ENCODE peak calls at places on chromosomes 13 and 19, in four cellular contexts. E is HEK293T; Z is GM03348; L is stimulated activated CD4-positive, alpha-beta T cell treated with anti-CD3 and anti-CD28 coated beads, Interleukin-2, amount 100 ng/mL, for 48 hours. G is an unnamed sample.

GRCh38 chr19:28291874-28292273 is 921.1 kb downstream of the UQCRFS1 start:
- DNase-seq in E (no peak), Z (no peak), L (no peak), G (no peak)

GRCh38 chr13:99446242-99446641 is 55.0 kb upstream of the TM9SF2 start:
- DNase-seq in L (no peak), E (no peak), Z (no peak), G (peak; percentile 38)

GRCh38 chr19:19820774-19821315 is 705 bp downstream of the ZNF506 start:
- DNase-seq in L (no peak), Z (no peak), E (no peak), G (no peak)

GRCh38 chr13:43663474-43664090 is 123.2 kb downstream of the ENOX1 start:
- DNase-seq in Z (peak; percentile 15), E (no peak), L (no peak), G (no peak)

GRCh38 chr13:30340367-30341184 is 33.2 kb upstream of the KATNAL1 start:
- DNase-seq in E (no peak), Z (peak; percentile 90), L (no peak), G (no peak)

GRCh38 chr13:110944121-110944967 is 29.5 kb upstream of the ANKRD10 start:
- DNase-seq in E (peak; percentile 24), L (peak; percentile 21), Z (peak; percentile 72), G (peak; percentile 70)

GRCh38 chr19:43956827-43957226 is 5.8 kb downstream of the ZNF221 start:
- DNase-seq in E (no peak), L (no peak), Z (no peak), G (no peak)

GRCh38 chr19:56133858-56134654 is 7.0 kb upstream of the ZNF444 start:
- DNase-seq in L (no peak), Z (no peak), E (no peak), G (no peak)

GRCh38 chr13:107020393-107020792 is 452.5 kb upstream of the ARGLU1 start:
- DNase-seq in E (no peak), L (no peak), Z (no peak), G (no peak)

GRCh38 chr19:33152178-33152577 is 20.3 kb downstream of the WDR88 start:
- DNase-seq in L (no peak), Z (no peak), E (no peak), G (no peak)

GRCh38 chr19:30441011-30441410 is 68.8 kb downstream of the ZNF536 start:
- DNase-seq in Z (no peak), E (no peak), L (no peak), G (no peak)

GRCh38 chr13:67217914-67218313 is 12.2 kb downstream of the PCDH9 start:
- DNase-seq in L (no peak), Z (no peak), E (no peak), G (no peak)

GRCh38 chr13:54758795-54759194 is 1730.2 kb downstream of the OLFM4 start:
- DNase-seq in L (no peak), Z (no peak), E (no peak), G (peak; percentile 19)

GRCh38 chr19:38221421-38221820 is 2.6 kb downstream of the DPF1 start:
- DNase-seq in E (no peak), L (no peak), Z (no peak), G (no peak)

GRCh38 chr13:114152285-114152645 is 19.8 kb upstream of the RASA3 start:
- DNase-seq in E (no peak), L (no peak), Z (no peak), G (no peak)

GRCh38 chr13:24124789-24125476 is 35.6 kb upstream of the SPATA13 start:
- DNase-seq in E (no peak), Z (no peak), L (no peak), G (no peak)

GRCh38 chr13:45678282-45678681 is 23.8 kb upstream of the CBY2 start:
- DNase-seq in L (no peak), E (no peak), Z (no peak), G (peak; percentile 49)

GRCh38 chr19:48308695-48309586 is 16.4 kb upstream of the EMP3 start:
- DNase-seq in Z (no peak), E (no peak), L (no peak), G (no peak)

GRCh38 chr13:99847318-99847750 is 124.2 kb downstream of the ZIC5 start:
- DNase-seq in E (no peak), L (no peak), Z (no peak), G (no peak)

GRCh38 chr13:111288276-111288675 is 32.2 kb upstream of the TEX29 start:
- DNase-seq in L (no peak), Z (no peak), E (no peak), G (no peak)

GRCh38 chr19:610801-611505 is 21.3 kb downstream of the HCN2 start:
- DNase-seq in L (peak; percentile 40), Z (peak; percentile 83), E (no peak), G (peak; percentile 71)

GRCh38 chr13:46595136-46595917 is 42.4 kb downstream of the LRCH1 start:
- DNase-seq in L (no peak), Z (no peak), E (no peak), G (no peak)

GRCh38 chr19:33231511-33231910 is 5.9 kb upstream of the SLC7A10 start:
- DNase-seq in Z (peak; percentile 61), L (no peak), E (no peak), G (no peak)

GRCh38 chr13:109389892-109390345 is 396.5 kb downstream of the IRS2 start:
- DNase-seq in L (no peak), Z (peak; percentile 46), E (no peak), G (no peak)

GRCh38 chr13:94703721-94704314 is 8.5 kb downstream of the SOX21 start:
- DNase-seq in Z (no peak), E (no peak), L (no peak), G (no peak)

GRCh38 chr13:43126420-43126819 is 103.0 kb downstream of the DNAJC15 start:
- DNase-seq in L (no peak), E (no peak), Z (no peak), G (no peak)

G was measured in iPS-NIHi11.